ENCODE peak calls at places on chromosomes 6 and 20, in eight cellular contexts. B is stimulated activated naive CD4-positive, alpha-beta T cell treated with Interleukin-2 at 50 U/mL for 16 hours; O is DMS 273 treated with DMSO at 0.1 percent for 48 hours; H is ELR; K is Jurkat, Clone E6-1; V is EH; D is ACHN; J is GM13977. M is an unnamed sample.

GRCh38 chr6:89082439-89082838 is 1.9 kb downstream of the PNRC1 start:
- DNase-seq in B (peak), V (peak), J (peak), O (no peak), H (peak), D (peak), K (no peak), M (peak)

GRCh38 chr6:158518196-158519127 is 41.4 kb upstream of the TMEM181 start:
- DNase-seq in O (peak), H (peak), D (peak), J (peak), K (peak), B (peak), V (peak), M (peak)

GRCh38 chr20:23340524-23340923 is 10.1 kb upstream of the NXT1 start:
- DNase-seq in D (peak), V (peak), B (no peak), H (peak), J (peak), O (no peak), K (peak), M (peak)

GRCh38 chr6:44663860-44664584 is 276.5 kb downstream of the CDC5L start:
- DNase-seq in H (no peak), K (no peak), B (no peak), J (no peak), V (no peak), O (no peak), D (no peak), M (no peak)

GRCh38 chr6:3617681-3618299 is 133.7 kb downstream of the PXDC1 start:
- DNase-seq in D (no peak), O (no peak), K (no peak), V (no peak), J (no peak), H (no peak), B (no peak), M (no peak)

GRCh38 chr6:22656696-22657340 is 87.5 kb downstream of the HDGFL1 start:
- DNase-seq in O (no peak), J (no peak), K (no peak), H (no peak), V (no peak), D (no peak), B (no peak), M (no peak)

GRCh38 chr20:53742685-53743081 is 149.0 kb upstream of the ZNF217 start:
- DNase-seq in J (no peak), H (no peak), K (no peak), O (no peak), D (no peak), B (no peak), V (no peak), M (no peak)

GRCh38 chr20:47724910-47725247 is 60.4 kb downstream of the SULF2 start:
- DNase-seq in H (no peak), K (no peak), D (no peak), B (no peak), O (no peak), V (no peak), J (no peak), M (no peak)

GRCh38 chr6:110566346-110567125 is 90.1 kb upstream of the SLC22A16 start:
- DNase-seq in O (no peak), J (no peak), V (peak), B (no peak), H (peak), K (no peak), D (peak), M (no peak)

GRCh38 chr6:1757133-1757532 is 147.4 kb downstream of the FOXC1 start:
- DNase-seq in V (no peak), D (no peak), B (no peak), J (no peak), H (no peak), O (no peak), K (no peak), M (no peak)

GRCh38 chr6:170263410-170263809 is 27.5 kb downstream of the DLL1 start:
- DNase-seq in O (no peak), D (no peak), K (no peak), J (no peak), V (no peak), B (no peak), H (no peak), M (no peak)

GRCh38 chr6:26088344-26088743 is 1.1 kb downstream of the HFE start:
- DNase-seq in O (no peak), K (no peak), J (no peak), B (no peak), H (peak), D (peak), V (peak), M (peak)

GRCh38 chr6:1890071-1890470 is 280.4 kb downstream of the FOXC1 start:
- DNase-seq in J (no peak), H (peak), D (no peak), K (no peak), B (no peak), O (no peak), V (peak), M (no peak)

GRCh38 chr6:163738304-163738703 is 323.8 kb downstream of the QKI start:
- DNase-seq in K (no peak), D (no peak), B (no peak), J (no peak), O (no peak), H (no peak), V (no peak), M (no peak)

GRCh38 chr6:53424976-53425718 is 76.4 kb upstream of the ELOVL5 start:
- DNase-seq in V (no peak), K (no peak), H (no peak), B (no peak), D (no peak), O (no peak), J (no peak), M (no peak)

GRCh38 chr20:10306440-10307358 is 88.1 kb downstream of the SNAP25 start:
- DNase-seq in B (no peak), O (no peak), J (no peak), K (peak), H (peak), V (peak), D (peak), M (peak)